ENCODE peak calls at places on chromosomes 6 and 20, in seven cellular contexts. One of them, this sample, is unnamed.
A peak's percentile ranks its signal among the peaks of the same experiment; 100 is the strongest.

GRCh38 chr20:62791301-62792181 is 4.7 kb upstream of the MRGBP start:
- DNase-seq in CD8-positive, alpha-beta T cell: peak; percentile 71
- DNase-seq in progenitor cell of endocrine pancreas: peak; percentile 76
- DNase-seq in cardiac muscle cell: peak; percentile 93
- DNase-seq in AG09309: peak; percentile 63
- DNase-seq in lower lobe of right lung: peak; percentile 68
- DNase-seq in stomach: peak; percentile 82
- DNase-seq in this sample: peak; percentile 81

GRCh38 chr6:95784019-95784418 is 206.7 kb downstream of the MANEA start:
- DNase-seq in CD8-positive, alpha-beta T cell: no peak
- DNase-seq in progenitor cell of endocrine pancreas: no peak
- DNase-seq in cardiac muscle cell: no peak
- DNase-seq in AG09309: no peak
- DNase-seq in lower lobe of right lung: no peak
- DNase-seq in stomach: no peak
- DNase-seq in this sample: no peak

GRCh38 chr6:53041356-53041755 is 23.8 kb upstream of the FBXO9 start:
- DNase-seq in CD8-positive, alpha-beta T cell: no peak
- DNase-seq in progenitor cell of endocrine pancreas: no peak
- DNase-seq in cardiac muscle cell: no peak
- DNase-seq in AG09309: no peak
- DNase-seq in lower lobe of right lung: no peak
- DNase-seq in stomach: no peak
- DNase-seq in this sample: no peak

GRCh38 chr6:154229796-154230195 is 126.8 kb downstream of the IPCEF1 start:
- DNase-seq in CD8-positive, alpha-beta T cell: no peak
- DNase-seq in progenitor cell of endocrine pancreas: no peak
- DNase-seq in cardiac muscle cell: no peak
- DNase-seq in AG09309: no peak
- DNase-seq in lower lobe of right lung: no peak
- DNase-seq in stomach: no peak
- DNase-seq in this sample: peak; percentile 24

GRCh38 chr20:34069341-34070078 is 42.5 kb downstream of the EIF2S2 start:
- DNase-seq in CD8-positive, alpha-beta T cell: peak; percentile 57
- DNase-seq in progenitor cell of endocrine pancreas: peak; percentile 66
- DNase-seq in cardiac muscle cell: peak; percentile 82
- DNase-seq in AG09309: peak; percentile 46
- DNase-seq in lower lobe of right lung: peak; percentile 64
- DNase-seq in stomach: peak; percentile 86
- DNase-seq in this sample: peak; percentile 49

GRCh38 chr6:108838101-108838717 is 10.0 kb upstream of the ARMC2 start:
- DNase-seq in CD8-positive, alpha-beta T cell: no peak
- DNase-seq in progenitor cell of endocrine pancreas: peak; percentile 34
- DNase-seq in cardiac muscle cell: peak; percentile 48
- DNase-seq in AG09309: no peak
- DNase-seq in lower lobe of right lung: peak; percentile 72
- DNase-seq in stomach: no peak
- DNase-seq in this sample: no peak

GRCh38 chr6:52306972-52307849 is 22.7 kb upstream of the MCM3 start:
- DNase-seq in CD8-positive, alpha-beta T cell: no peak
- DNase-seq in progenitor cell of endocrine pancreas: no peak
- DNase-seq in cardiac muscle cell: no peak
- DNase-seq in AG09309: no peak
- DNase-seq in lower lobe of right lung: peak; percentile 75
- DNase-seq in stomach: no peak
- DNase-seq in this sample: no peak

GRCh38 chr6:147741419-147741818 is 232.9 kb downstream of the SAMD5 start:
- DNase-seq in CD8-positive, alpha-beta T cell: no peak
- DNase-seq in progenitor cell of endocrine pancreas: no peak
- DNase-seq in cardiac muscle cell: no peak
- DNase-seq in AG09309: peak; percentile 29
- DNase-seq in lower lobe of right lung: peak; percentile 57
- DNase-seq in stomach: no peak
- DNase-seq in this sample: no peak

GRCh38 chr6:137341721-137342195 is 122.6 kb upstream of the IFNGR1 start:
- DNase-seq in CD8-positive, alpha-beta T cell: peak; percentile 48
- DNase-seq in progenitor cell of endocrine pancreas: no peak
- DNase-seq in cardiac muscle cell: no peak
- DNase-seq in AG09309: peak; percentile 66
- DNase-seq in lower lobe of right lung: peak; percentile 49
- DNase-seq in stomach: peak; percentile 65
- DNase-seq in this sample: peak; percentile 29

DNA sequence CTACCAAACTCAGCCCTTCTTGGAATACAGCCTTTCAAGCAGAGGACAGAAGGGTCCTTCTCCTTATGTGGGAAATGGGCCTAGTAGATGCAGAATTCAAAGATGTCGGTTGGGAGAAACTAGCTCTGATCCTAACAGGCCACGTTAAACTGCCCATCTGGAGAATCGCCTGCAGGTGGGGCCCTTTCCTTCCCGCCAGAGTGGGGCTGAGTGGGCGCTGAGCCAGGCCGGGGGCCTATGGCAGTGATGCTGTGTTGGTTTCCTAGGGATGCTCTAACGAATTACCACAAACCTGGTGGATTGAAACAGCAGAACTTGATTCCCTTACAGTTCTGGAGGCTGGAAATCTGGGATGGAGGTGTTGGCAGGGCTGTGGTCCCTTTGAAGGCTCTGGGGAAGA is 9.1 kb downstream of the MAPK13 start:
- DNase-seq in CD8-positive, alpha-beta T cell: peak; percentile 23
- DNase-seq in progenitor cell of endocrine pancreas: no peak
- DNase-seq in cardiac muscle cell: peak; percentile 69
- DNase-seq in AG09309: no peak
- DNase-seq in lower lobe of right lung: no peak
- DNase-seq in stomach: no peak
- DNase-seq in this sample: no peak
- TF ChIP-seq CTCF in CD8-positive, alpha-beta T cell: no peak
- TF ChIP-seq CTCF in progenitor cell of endocrine pancreas: peak; percentile 41
- TF ChIP-seq CTCF in cardiac muscle cell: peak; percentile 30
- TF ChIP-seq CTCF in AG09309: peak; percentile 30
- TF ChIP-seq CTCF in lower lobe of right lung: peak; percentile 10
- TF ChIP-seq CTCF in stomach: no peak
- TF ChIP-seq CTCF in this sample: no peak

GRCh38 chr6:2102966-2103365 is 142.4 kb downstream of the GMDS start:
- DNase-seq in CD8-positive, alpha-beta T cell: no peak
- DNase-seq in progenitor cell of endocrine pancreas: no peak
- DNase-seq in cardiac muscle cell: no peak
- DNase-seq in AG09309: no peak
- DNase-seq in lower lobe of right lung: no peak
- DNase-seq in stomach: no peak
- DNase-seq in this sample: no peak

GRCh38 chr6:2101213-2101612 is 144.2 kb downstream of the GMDS start:
- DNase-seq in CD8-positive, alpha-beta T cell: no peak
- DNase-seq in progenitor cell of endocrine pancreas: no peak
- DNase-seq in cardiac muscle cell: no peak
- DNase-seq in AG09309: no peak
- DNase-seq in lower lobe of right lung: no peak
- DNase-seq in stomach: no peak
- DNase-seq in this sample: no peak

GRCh38 chr6:2102316-2102883 is 143.0 kb downstream of the GMDS start:
- DNase-seq in CD8-positive, alpha-beta T cell: no peak
- DNase-seq in progenitor cell of endocrine pancreas: no peak
- DNase-seq in cardiac muscle cell: no peak
- DNase-seq in AG09309: no peak
- DNase-seq in lower lobe of right lung: no peak
- DNase-seq in stomach: no peak
- DNase-seq in this sample: no peak

GRCh38 chr6:2103644-2104523 is 141.5 kb downstream of the GMDS start:
- DNase-seq in CD8-positive, alpha-beta T cell: no peak
- DNase-seq in progenitor cell of endocrine pancreas: no peak
- DNase-seq in cardiac muscle cell: peak; percentile 36
- DNase-seq in AG09309: peak; percentile 23
- DNase-seq in lower lobe of right lung: no peak
- DNase-seq in stomach: no peak
- DNase-seq in this sample: peak; percentile 59

DNA sequence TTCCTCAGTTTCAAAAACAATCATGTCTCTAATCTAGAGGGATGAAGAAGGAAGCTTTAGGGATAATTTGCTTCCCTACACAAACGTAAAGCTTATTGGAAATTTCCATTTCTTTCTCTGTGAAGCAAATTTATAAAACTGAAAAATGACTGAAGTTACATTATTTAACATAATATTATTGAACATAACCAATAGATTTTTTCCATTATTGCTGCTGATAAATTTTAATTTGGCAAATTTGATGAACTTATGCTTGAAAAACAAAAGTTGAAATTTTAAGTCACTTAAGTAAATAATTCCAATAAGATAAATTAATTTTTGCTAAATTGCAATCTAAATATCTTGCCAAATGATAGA is 140.9 kb downstream of the GMDS start:
- DNase-seq in CD8-positive, alpha-beta T cell: no peak
- DNase-seq in progenitor cell of endocrine pancreas: no peak
- DNase-seq in cardiac muscle cell: no peak
- DNase-seq in AG09309: no peak
- DNase-seq in lower lobe of right lung: no peak
- DNase-seq in stomach: no peak
- DNase-seq in this sample: no peak
- TF ChIP-seq CTCF in CD8-positive, alpha-beta T cell: no peak
- TF ChIP-seq CTCF in progenitor cell of endocrine pancreas: no peak
- TF ChIP-seq CTCF in cardiac muscle cell: no peak
- TF ChIP-seq CTCF in AG09309: no peak
- TF ChIP-seq CTCF in lower lobe of right lung: no peak
- TF ChIP-seq CTCF in stomach: no peak
- TF ChIP-seq CTCF in this sample: no peak

GRCh38 chr6:125789167-125789566 is 1.6 kb upstream of the NCOA7 start:
- DNase-seq in CD8-positive, alpha-beta T cell: no peak
- DNase-seq in progenitor cell of endocrine pancreas: no peak
- DNase-seq in cardiac muscle cell: no peak
- DNase-seq in AG09309: no peak
- DNase-seq in lower lobe of right lung: no peak
- DNase-seq in stomach: no peak
- DNase-seq in this sample: no peak

GRCh38 chr6:125791151-125791819 is 525 bp downstream of the NCOA7 start:
- DNase-seq in CD8-positive, alpha-beta T cell: peak; percentile 44
- DNase-seq in progenitor cell of endocrine pancreas: no peak
- DNase-seq in cardiac muscle cell: peak; percentile 40
- DNase-seq in AG09309: no peak
- DNase-seq in lower lobe of right lung: peak; percentile 57
- DNase-seq in stomach: peak; percentile 48
- DNase-seq in this sample: peak; percentile 55

GRCh38 chr6:125789576-125790402 is 971 bp upstream of the NCOA7 start:
- DNase-seq in CD8-positive, alpha-beta T cell: peak; percentile 40
- DNase-seq in progenitor cell of endocrine pancreas: no peak
- DNase-seq in cardiac muscle cell: peak; percentile 14
- DNase-seq in AG09309: no peak
- DNase-seq in lower lobe of right lung: peak; percentile 64
- DNase-seq in stomach: peak; percentile 41
- DNase-seq in this sample: peak; percentile 35

GRCh38 chr6:125791820-125792165 is 1.0 kb downstream of the NCOA7 start:
- DNase-seq in CD8-positive, alpha-beta T cell: no peak
- DNase-seq in progenitor cell of endocrine pancreas: no peak
- DNase-seq in cardiac muscle cell: no peak
- DNase-seq in AG09309: no peak
- DNase-seq in lower lobe of right lung: no peak
- DNase-seq in stomach: no peak
- DNase-seq in this sample: no peak

GRCh38 chr6:125790403-125791150 is at the start of gene NCOA7:
- DNase-seq in CD8-positive, alpha-beta T cell: peak; percentile 77
- DNase-seq in progenitor cell of endocrine pancreas: peak; percentile 56
- DNase-seq in cardiac muscle cell: peak; percentile 83
- DNase-seq in AG09309: no peak
- DNase-seq in lower lobe of right lung: peak; percentile 88
- DNase-seq in stomach: peak; percentile 75
- DNase-seq in this sample: peak; percentile 85
- TF ChIP-seq CTCF in CD8-positive, alpha-beta T cell: no peak
- TF ChIP-seq CTCF in progenitor cell of endocrine pancreas: no peak
- TF ChIP-seq CTCF in cardiac muscle cell: no peak
- TF ChIP-seq CTCF in AG09309: no peak
- TF ChIP-seq CTCF in lower lobe of right lung: peak; percentile 17
- TF ChIP-seq CTCF in stomach: no peak
- TF ChIP-seq CTCF in this sample: no peak

GRCh38 chr6:15811107-15811506 is 148.3 kb upstream of the DTNBP1 start:
- DNase-seq in CD8-positive, alpha-beta T cell: no peak
- DNase-seq in progenitor cell of endocrine pancreas: no peak
- DNase-seq in cardiac muscle cell: no peak
- DNase-seq in AG09309: no peak
- DNase-seq in lower lobe of right lung: no peak
- DNase-seq in stomach: no peak
- DNase-seq in this sample: no peak
- TF ChIP-seq CTCF in CD8-positive, alpha-beta T cell: no peak
- TF ChIP-seq CTCF in progenitor cell of endocrine pancreas: no peak
- TF ChIP-seq CTCF in cardiac muscle cell: no peak
- TF ChIP-seq CTCF in AG09309: no peak
- TF ChIP-seq CTCF in lower lobe of right lung: no peak
- TF ChIP-seq CTCF in stomach: no peak
- TF ChIP-seq CTCF in this sample: no peak

GRCh38 chr6:142886431-142887170 is 58.4 kb downstream of the HIVEP2 start:
- DNase-seq in CD8-positive, alpha-beta T cell: no peak
- DNase-seq in progenitor cell of endocrine pancreas: no peak
- DNase-seq in cardiac muscle cell: peak; percentile 50
- DNase-seq in AG09309: no peak
- DNase-seq in lower lobe of right lung: no peak
- DNase-seq in stomach: no peak
- DNase-seq in this sample: peak; percentile 25
- TF ChIP-seq CTCF in CD8-positive, alpha-beta T cell: peak; percentile 57
- TF ChIP-seq CTCF in progenitor cell of endocrine pancreas: no peak
- TF ChIP-seq CTCF in cardiac muscle cell: peak; percentile 44
- TF ChIP-seq CTCF in AG09309: peak; percentile 31
- TF ChIP-seq CTCF in lower lobe of right lung: peak; percentile 35
- TF ChIP-seq CTCF in stomach: no peak
- TF ChIP-seq CTCF in this sample: peak; percentile 38

This sample was measured in GM10248.